ENCODE peak calls at places on chromosome 18, in five cellular contexts. D, N, A, T and Z are unnamed samples.

GRCh38 chr18:56035546-56035945 is 447.6 kb upstream of the TCF4 start:
- DNase-seq in T (no peak), A (no peak), D (no peak), N (no peak), Z (no peak)

GRCh38 chr18:21741511-21742322 is 1.1 kb downstream of the MIB1 start:
- DNase-seq in A (no peak), D (peak), T (no peak), N (peak), Z (peak)

GRCh38 chr18:62883937-62884735 is 168.8 kb downstream of the PHLPP1 start:
- DNase-seq in N (no peak), A (no peak), T (no peak), D (no peak), Z (no peak)

GRCh38 chr18:6728809-6729246 is 688 bp upstream of the ARHGAP28 start:
- DNase-seq in T (no peak), A (no peak), D (no peak), N (no peak), Z (no peak)

GRCh38 chr18:57008001-57008686 is 138.7 kb upstream of the BOD1L2 start:
- DNase-seq in A (no peak), N (no peak), D (no peak), T (no peak), Z (no peak)

GRCh38 chr18:8705941-8706544 is 687 bp downstream of the MTCL1 start:
- DNase-seq in D (no peak), T (no peak), A (no peak), N (no peak), Z (no peak)

GRCh38 chr18:50429207-50429948 is 54.5 kb downstream of the SKA1 start:
- DNase-seq in N (peak), D (no peak), T (no peak), A (no peak), Z (peak)

GRCh38 chr18:59091204-59091603 is 48.5 kb upstream of the SEC11C start:
- DNase-seq in T (no peak), N (no peak), D (no peak), A (no peak), Z (no peak)

GRCh38 chr18:43650423-43650822 is 373.1 kb upstream of the SYT4 start:
- DNase-seq in D (no peak), T (no peak), A (no peak), N (no peak), Z (no peak)

GRCh38 chr18:72840109-72840508 is 27.7 kb downstream of the NETO1 start:
- DNase-seq in N (no peak), A (no peak), D (no peak), T (no peak), Z (no peak)

GRCh38 chr18:54717673-54718435 is 110.4 kb upstream of the RAB27B start:
- DNase-seq in A (no peak), T (no peak), N (peak), D (no peak), Z (no peak)

GRCh38 chr18:39453882-39454281 is 1888.3 kb upstream of the CELF4 start:
- DNase-seq in D (peak), A (peak), N (peak), T (no peak), Z (peak)

GRCh38 chr18:25675123-25675850 is 323.3 kb upstream of the ZNF521 start:
- DNase-seq in D (no peak), N (no peak), T (no peak), A (no peak), Z (no peak)

GRCh38 chr18:44954256-44954655 is 273.6 kb downstream of the SETBP1 start:
- DNase-seq in T (no peak), N (no peak), A (no peak), D (no peak), Z (no peak)

GRCh38 chr18:10374615-10375295 is 79.7 kb upstream of the APCDD1 start:
- DNase-seq in N (no peak), D (no peak), A (no peak), T (peak), Z (peak)

GRCh38 chr18:76557026-76557575 is 62.1 kb upstream of the ZNF516 start:
- DNase-seq in T (no peak), D (no peak), A (peak), N (no peak), Z (no peak)

GRCh38 chr18:45920367-45920766 is 46.8 kb downstream of the EPG5 start:
- DNase-seq in A (no peak), D (peak), N (peak), T (no peak), Z (peak)

GRCh38 chr18:2547477-2548087 is 23.7 kb downstream of the METTL4 start:
- DNase-seq in T (peak), D (no peak), A (peak), N (peak), Z (peak)

GRCh38 chr18:45169610-45170009 is 445.7 kb upstream of the SLC14A2 start:
- DNase-seq in N (peak), T (no peak), D (no peak), A (peak), Z (peak)

GRCh38 chr18:25345432-25345831 is 6.5 kb downstream of the ZNF521 start:
- DNase-seq in N (no peak), T (no peak), A (no peak), D (no peak), Z (no peak)

GRCh38 chr18:46622999-46623398 is 34.0 kb downstream of the LOXHD1 start:
- DNase-seq in T (no peak), N (peak), A (no peak), D (no peak), Z (peak)

GRCh38 chr18:39199231-39199855 is 1633.7 kb upstream of the CELF4 start:
- DNase-seq in T (no peak), N (no peak), A (no peak), D (no peak), Z (no peak)

GRCh38 chr18:13371689-13372404 is 153.3 kb downstream of the LDLRAD4 start:
- DNase-seq in N (no peak), T (no peak), D (no peak), A (no peak), Z (no peak)

GRCh38 chr18:2893676-2894075 is 46.9 kb downstream of the EMILIN2 start:
- DNase-seq in N (no peak), T (no peak), D (no peak), A (no peak), Z (no peak)

GRCh38 chr18:44325903-44326650 is 354.6 kb upstream of the SETBP1 start:
- DNase-seq in A (peak), D (peak), N (peak), T (peak), Z (peak)

GRCh38 chr18:10927290-10927979 is 221.9 kb downstream of the PIEZO2 start:
- DNase-seq in A (peak), T (no peak), D (no peak), N (peak), Z (peak)

GRCh38 chr18:55415258-55415871 is 172.6 kb downstream of the TCF4 start:
- DNase-seq in D (peak), T (peak), A (peak), N (peak), Z (peak)

GRCh38 chr18:8797206-8797605 is 91.8 kb downstream of the MTCL1 start:
- DNase-seq in D (no peak), T (no peak), A (no peak), N (no peak), Z (peak)

GRCh38 chr18:74896390-74896991 is 298.8 kb downstream of the ZNF407 start:
- DNase-seq in T (no peak), A (no peak), N (peak), D (peak), Z (peak)
- TF ChIP-seq CTCF in T (peak), A (no peak), N (no peak), D (no peak), Z (peak)

GRCh38 chr18:48023334-48024008 is 93.0 kb upstream of the SMAD2 start:
- DNase-seq in D (peak), A (no peak), N (peak), T (peak), Z (peak)
- TF ChIP-seq CTCF in D (no peak), A (peak), N (peak), T (peak), Z (peak)

DNA sequence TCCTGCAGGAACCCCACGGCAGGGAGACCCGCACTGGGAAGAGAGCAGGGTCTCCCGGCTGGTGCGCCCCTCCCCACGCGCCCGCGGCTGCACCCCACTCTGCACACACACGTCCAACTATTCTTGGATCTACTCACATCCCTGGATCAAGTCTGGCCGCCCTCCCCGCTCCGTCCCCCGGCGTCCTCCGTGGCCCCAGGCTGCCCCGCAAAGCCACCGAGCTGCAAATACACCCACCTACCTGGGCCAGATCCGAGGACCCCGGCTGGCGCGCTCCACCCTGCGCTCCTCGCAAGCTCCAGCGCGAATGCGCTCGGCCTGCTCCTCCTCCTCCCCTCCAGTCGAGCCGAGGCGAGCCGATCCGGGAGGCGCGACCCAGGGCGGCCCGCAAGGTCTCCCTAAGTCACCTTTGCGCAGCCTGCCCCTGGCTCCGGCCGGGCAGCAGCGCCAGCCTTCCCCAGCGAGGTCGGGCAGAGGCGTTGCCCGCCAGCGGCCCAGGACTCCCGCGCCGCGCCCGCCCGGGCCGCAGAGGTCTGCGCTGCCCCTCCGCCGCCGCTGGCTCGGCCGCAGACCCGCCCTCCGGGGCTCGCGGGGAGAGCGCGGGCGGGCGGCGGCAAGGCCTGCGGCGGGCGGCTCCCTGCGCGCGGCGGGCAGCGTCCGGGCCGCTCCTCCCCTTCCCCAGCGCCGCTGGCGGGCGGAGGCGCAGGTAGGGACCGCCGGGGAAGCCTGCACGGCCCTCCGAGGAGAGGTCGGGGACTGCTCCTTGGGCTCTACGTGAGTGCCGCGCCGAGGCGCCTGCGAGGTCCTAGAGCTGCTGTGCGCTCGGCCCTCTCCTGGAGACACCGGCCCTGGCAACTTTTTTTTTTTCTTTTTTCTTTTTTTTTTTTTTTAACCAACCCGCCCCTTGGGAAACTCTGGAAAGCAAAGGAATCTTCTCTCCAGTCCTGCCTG is 126.0 kb downstream of the OSBPL1A start:
- DNase-seq in D (peak), A (no peak), T (no peak), N (peak), Z (peak)
- TF ChIP-seq CTCF in D (no peak), A (peak), T (peak), N (peak), Z (no peak)

GRCh38 chr18:22983175-22983574 is 50.0 kb downstream of the RBBP8 start:
- DNase-seq in D (no peak), A (peak), T (no peak), N (peak), Z (peak)
- TF ChIP-seq CTCF in D (peak), A (peak), T (no peak), N (peak), Z (peak)

GRCh38 chr18:70464343-70465114 is 175.7 kb downstream of the SOCS6 start:
- DNase-seq in N (peak), D (peak), A (no peak), T (no peak), Z (peak)
- TF ChIP-seq CTCF in N (peak), D (no peak), A (peak), T (peak), Z (peak)